ENCODE peak calls at places on chromosomes 2 and 18, in six cellular contexts. E, V, H, Z, A and T are unnamed samples.

GRCh38 chr2:221541131-221541735 is 30.9 kb downstream of the EPHA4 start:
- DNase-seq in V (no peak), Z (no peak), E (no peak), H (no peak), A (no peak), T (no peak)

GRCh38 chr2:111219734-111220505 is 99.2 kb downstream of the BCL2L11 start:
- DNase-seq in V (no peak), E (no peak), H (no peak), A (no peak), Z (no peak), T (no peak)

GRCh38 chr18:27808678-27809077 is 368.3 kb downstream of the CDH2 start:
- DNase-seq in V (no peak), A (no peak), E (no peak), Z (no peak), H (no peak), T (no peak)

GRCh38 chr18:62784966-62785413 is 69.6 kb downstream of the PHLPP1 start:
- DNase-seq in V (peak; percentile 84), E (no peak), H (no peak), Z (no peak), A (peak; percentile 38), T (no peak)

GRCh38 chr2:134362152-134362653 is 108.3 kb downstream of the MGAT5 start:
- DNase-seq in V (no peak), A (no peak), Z (no peak), H (no peak), E (no peak), T (no peak)

GRCh38 chr2:166419616-166419934 is 43.8 kb upstream of the SCN9A start:
- DNase-seq in V (peak; percentile 70), Z (no peak), A (peak; percentile 75), E (peak; percentile 10), H (no peak), T (no peak)

GRCh38 chr2:123157016-123157415 is 868.1 kb upstream of the CNTNAP5 start:
- DNase-seq in A (no peak), H (no peak), V (no peak), E (no peak), Z (no peak), T (no peak)

GRCh38 chr2:11822746-11823411 is 76.4 kb downstream of the LPIN1 start:
- DNase-seq in E (peak; percentile 38), H (no peak), A (no peak), V (peak; percentile 66), Z (no peak), T (no peak)

GRCh38 chr2:179569834-179570233 is 291.6 kb downstream of the ZNF385B start:
- DNase-seq in V (peak; percentile 69), H (peak; percentile 88), Z (no peak), A (peak; percentile 87), E (peak; percentile 56), T (no peak)

GRCh38 chr2:38750011-38750792 is 959 bp downstream of the SRSF7 start:
- DNase-seq in V (peak; percentile 19), E (peak; percentile 82), H (no peak), A (peak; percentile 40), Z (peak; percentile 85), T (no peak)

GRCh38 chr2:233223059-233223894 is 28.2 kb upstream of the ATG16L1 start:
- DNase-seq in V (no peak), H (no peak), Z (no peak), A (no peak), E (no peak), T (no peak)

GRCh38 chr2:165863816-165864221 is 69.8 kb upstream of the GALNT3 start:
- DNase-seq in V (no peak), A (no peak), Z (no peak), E (no peak), H (no peak), T (no peak)

GRCh38 chr2:144230057-144230451 is 289.9 kb downstream of the ZEB2 start:
- DNase-seq in E (no peak), A (peak; percentile 19), V (no peak), H (no peak), Z (no peak), T (no peak)

GRCh38 chr18:4119127-4119648 is 335.9 kb downstream of the DLGAP1 start:
- DNase-seq in A (no peak), Z (no peak), H (no peak), V (no peak), E (no peak), T (no peak)

GRCh38 chr2:26770986-26771586 is 7.0 kb downstream of the SLC35F6 start:
- DNase-seq in E (peak; percentile 56), V (peak; percentile 90), H (peak; percentile 68), Z (peak; percentile 93), A (peak; percentile 94), T (no peak)

GRCh38 chr2:168495524-168495923 is 39.5 kb downstream of the CERS6 start:
- DNase-seq in E (no peak), H (no peak), Z (no peak), A (no peak), V (no peak), T (no peak)

GRCh38 chr2:15768142-15769088 is 171.9 kb upstream of the MYCN start:
- DNase-seq in Z (no peak), A (no peak), V (no peak), E (no peak), H (no peak), T (no peak)

GRCh38 chr18:46290440-46291020 is 186.3 kb downstream of the HAUS1 start:
- DNase-seq in V (no peak), Z (no peak), E (no peak), A (no peak), H (no peak), T (no peak)

GRCh38 chr18:21458788-21459187 is 141.7 kb downstream of the ESCO1 start:
- DNase-seq in A (no peak), E (no peak), Z (no peak), V (no peak), H (no peak), T (no peak)

GRCh38 chr2:107592225-107592624 is 234.5 kb upstream of the RGPD4 start:
- DNase-seq in V (no peak), E (no peak), H (no peak), A (no peak), Z (no peak), T (no peak)

GRCh38 chr18:33804258-33804657 is 226.2 kb downstream of the ASXL3 start:
- DNase-seq in Z (no peak), V (peak; percentile 63), H (no peak), E (peak; percentile 11), A (peak; percentile 76), T (no peak)

GRCh38 chr2:139478191-139478914 is 698.2 kb upstream of the NXPH2 start:
- DNase-seq in V (no peak), A (no peak), H (no peak), E (no peak), Z (no peak), T (no peak)

GRCh38 chr18:47149457-47150028 is 757 bp downstream of the HDHD2 start:
- DNase-seq in H (no peak), A (no peak), E (peak; percentile 7), V (peak; percentile 2), Z (no peak), T (no peak)

GRCh38 chr18:26383454-26384270 is 157.4 kb downstream of the TAF4B start:
- DNase-seq in V (peak; percentile 67), Z (no peak), E (peak; percentile 64), A (peak; percentile 86), H (peak; percentile 35), T (no peak)

GRCh38 chr2:230134496-230135073 is 65.9 kb upstream of the SLC16A14 start:
- DNase-seq in E (no peak), V (peak; percentile 66), Z (no peak), H (peak; percentile 39), A (peak; percentile 71), T (no peak)

GRCh38 chr2:69436594-69436936 is 670 bp downstream of the NFU1 start:
- DNase-seq in H (no peak), E (peak; percentile 22), V (no peak), A (peak; percentile 21), Z (no peak), T (no peak)

GRCh38 chr18:11865071-11865470 is 13.9 kb downstream of the CHMP1B start:
- DNase-seq in H (no peak), E (no peak), A (no peak), V (no peak), Z (no peak), T (no peak)

DNA sequence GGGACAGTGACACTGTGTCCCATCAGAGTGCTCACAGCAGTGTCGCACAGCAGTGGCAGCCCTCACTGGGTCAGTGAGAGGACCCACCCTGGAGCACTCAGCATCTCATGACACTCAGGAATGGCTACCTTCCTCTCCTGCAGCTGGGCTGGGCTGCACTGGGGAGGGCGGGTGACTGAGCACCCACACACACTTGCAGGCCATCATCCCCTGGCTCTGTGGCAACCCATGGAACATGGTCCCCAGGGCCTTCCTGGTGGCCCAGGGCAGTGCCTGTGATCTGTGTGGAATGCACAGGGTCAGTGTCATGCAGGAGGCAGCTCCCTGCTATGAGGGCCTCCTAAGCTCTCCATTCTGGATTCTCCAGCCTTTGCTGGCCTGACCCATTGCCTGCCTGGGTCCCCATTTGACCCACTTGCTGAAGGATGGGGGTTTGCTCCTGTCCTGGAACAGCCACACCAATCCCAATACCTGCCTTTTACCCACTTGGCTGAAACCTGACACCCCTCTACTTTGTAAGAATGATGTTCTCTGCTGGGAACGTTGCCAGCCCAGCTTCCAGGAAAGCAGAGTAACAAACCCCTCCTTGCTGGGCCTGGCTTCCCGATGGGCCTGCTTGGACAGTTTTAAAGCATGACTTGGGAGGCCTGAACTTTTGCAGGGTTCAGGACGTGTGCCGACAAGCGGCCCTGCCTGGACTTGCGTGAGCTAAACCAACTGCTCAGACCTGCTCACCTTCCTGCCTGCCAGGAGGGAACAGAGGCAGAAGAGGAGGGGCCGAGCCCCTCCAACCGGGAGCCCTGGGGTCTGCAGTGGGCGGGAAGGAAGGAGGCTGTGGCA is 13.7 kb downstream of the HS6ST1 start:
- DNase-seq in Z (peak; percentile 96), A (peak; percentile 98), H (peak; percentile 89), E (peak; percentile 92), V (peak; percentile 98), T (no peak)
- TF ChIP-seq CTCF in Z (no peak), A (no peak), H (no peak), E (no peak), V (peak; percentile 8), T (no peak)

GRCh38 chr18:49446481-49446880 is 14.0 kb downstream of the DYM start:
- DNase-seq in E (no peak), H (no peak), A (peak; percentile 59), Z (no peak), V (peak; percentile 18), T (no peak)
- TF ChIP-seq CTCF in E (no peak), H (no peak), A (no peak), Z (no peak), V (no peak), T (no peak)

GRCh38 chr2:20625920-20626697 is 24.8 kb downstream of the HS1BP3 start:
- DNase-seq in H (no peak), A (peak; percentile 51), V (no peak), Z (peak; percentile 58), E (no peak), T (no peak)
- TF ChIP-seq CTCF in H (no peak), A (peak; percentile 28), V (no peak), Z (no peak), E (no peak), T (no peak)

GRCh38 chr2:71000780-71001591 is 6.3 kb upstream of the TEX261 start:
- DNase-seq in Z (peak; percentile 89), H (no peak), V (peak; percentile 60), E (peak; percentile 80), A (peak; percentile 67), T (peak; percentile 78)
- TF ChIP-seq CTCF in Z (peak; percentile 81), H (peak; percentile 95), V (peak; percentile 80), E (peak; percentile 84), A (peak; percentile 75), T (peak; percentile 97)